ENCODE peak calls at places on chromosomes 11 and 22, in nine cellular contexts. U is stimulated activated CD4-positive, alpha-beta T cell treated with anti-CD3 and anti-CD28 coated beads, TNF-alpha, amount 100 ng/mL, for 1 hour; E is activated naive CD4-positive, alpha-beta T cell treated with anti-CD3 and anti-CD28 coated beads for 36 hours; D is WTC11; O is brain microvascular endothelial cell; X is amniotic stem cell; Y is fibroblast of lung; H is anterior cingulate cortex; V is Calu3. W is an unnamed sample.

GRCh38 chr11:10659339-10660216 is 34.0 kb downstream of the IRAG1 start:
- DNase-seq in U (no peak), E (no peak), D (no peak), O (peak; percentile 86), X (peak; percentile 80), Y (peak; percentile 84), H (no peak), V (peak; percentile 60), W (peak; percentile 94)

GRCh38 chr11:65530157-65530496 is 5.2 kb downstream of the SCYL1 start:
- DNase-seq in U (no peak), E (no peak), D (peak; percentile 44), O (no peak), X (no peak), Y (no peak), H (no peak), V (no peak), W (no peak)

GRCh38 chr11:106076421-106076922 is 675 bp downstream of the KBTBD3 start:
- DNase-seq in U (no peak), E (peak; percentile 11), D (no peak), O (no peak), X (no peak), Y (no peak), H (no peak), V (peak; percentile 2), W (no peak)

GRCh38 chr11:121105063-121105480 is 4.0 kb downstream of the TECTA start:
- DNase-seq in U (no peak), E (no peak), D (no peak), O (no peak), X (no peak), Y (peak; percentile 70), H (no peak), V (no peak), W (peak; percentile 6)

GRCh38 chr11:16095756-16096155 is 260.6 kb downstream of the SOX6 start:
- DNase-seq in U (no peak), E (no peak), D (no peak), O (no peak), X (no peak), Y (no peak), H (no peak), V (no peak), W (no peak)

GRCh38 chr11:128686745-128687177 is 7.1 kb upstream of the FLI1 start:
- DNase-seq in U (peak; percentile 42), E (peak; percentile 71), D (peak; percentile 60), O (peak; percentile 35), X (no peak), Y (peak; percentile 34), H (no peak), V (no peak), W (peak; percentile 31)

GRCh38 chr22:44723801-44724200 is 21.8 kb downstream of the PRR5 start:
- DNase-seq in U (no peak), E (no peak), D (no peak), O (peak; percentile 20), X (no peak), Y (peak; percentile 46), H (no peak), V (no peak), W (peak; percentile 52)

GRCh38 chr11:126307706-126308105 is 3.8 kb downstream of the DCPS start:
- DNase-seq in U (no peak), E (peak; percentile 49), D (peak; percentile 55), O (peak; percentile 40), X (peak; percentile 53), Y (peak; percentile 66), H (peak; percentile 9), V (peak; percentile 15), W (peak; percentile 69)

GRCh38 chr11:112584674-112585073 is 324.0 kb upstream of the PLET1 start:
- DNase-seq in U (no peak), E (peak; percentile 48), D (peak; percentile 66), O (no peak), X (no peak), Y (no peak), H (no peak), V (peak; percentile 46), W (no peak)

GRCh38 chr11:35040221-35040942 is 98.6 kb upstream of the CD44 start:
- DNase-seq in U (no peak), E (peak; percentile 83), D (no peak), O (peak; percentile 86), X (no peak), Y (peak; percentile 49), H (no peak), V (no peak), W (peak; percentile 86)

GRCh38 chr11:78290293-78291176 is 101.8 kb downstream of the USP35 start:
- DNase-seq in U (no peak), E (peak; percentile 45), D (no peak), O (peak; percentile 60), X (no peak), Y (peak; percentile 90), H (peak; percentile 17), V (peak; percentile 28), W (peak; percentile 93)

GRCh38 chr11:20068691-20069090 is 91.6 kb downstream of the DBX1 start:
- DNase-seq in U (no peak), E (no peak), D (no peak), O (no peak), X (no peak), Y (no peak), H (no peak), V (no peak), W (no peak)

GRCh38 chr11:10982695-10983492 is 125.0 kb upstream of the ZBED5 start:
- DNase-seq in U (no peak), E (no peak), D (no peak), O (no peak), X (no peak), Y (no peak), H (no peak), V (no peak), W (peak; percentile 5)

GRCh38 chr11:45225277-45225676 is 60.9 kb downstream of the SYT13 start:
- DNase-seq in U (no peak), E (no peak), D (no peak), O (no peak), X (no peak), Y (no peak), H (no peak), V (no peak), W (no peak)

GRCh38 chr11:111975076-111975806 is 38.1 kb downstream of the DIXDC1 start:
- DNase-seq in U (no peak), E (no peak), D (no peak), O (no peak), X (no peak), Y (no peak), H (no peak), V (no peak), W (no peak)

GRCh38 chr11:2777871-2778629 is 78.3 kb upstream of the KCNQ1OT1 start:
- DNase-seq in U (no peak), E (no peak), D (peak; percentile 12), O (no peak), X (no peak), Y (no peak), H (no peak), V (peak; percentile 0), W (no peak)

GRCh38 chr11:95387319-95387718 is 156.3 kb upstream of the SESN3 start:
- DNase-seq in U (no peak), E (no peak), D (no peak), O (no peak), X (no peak), Y (no peak), H (no peak), V (no peak), W (no peak)